ENCODE peak calls at places on chromosomes 12 and 14, in nine cellular contexts. B is fibroblast of the aortic adventitia, N is left ventricle myocardium inferior, P is colonic mucosa, M is cardiac muscle cell, W is endothelial cell, F is brain microvascular endothelial cell, D is IMR-90, U is fibroblast of mammary gland. E is an unnamed sample.

GRCh38 chr14:99755629-99756603 is 37.3 kb upstream of the EML1 start:
- DNase-seq in F (peak; percentile 94), P (peak; percentile 64), D (peak; percentile 95), U (peak; percentile 96), W (no peak), N (peak; percentile 82), M (no peak), B (peak; percentile 90), E (peak; percentile 80)

GRCh38 chr14:76091036-76091435 is 60.7 kb upstream of the GPATCH2L start:
- DNase-seq in U (peak; percentile 36), F (no peak), P (no peak), D (no peak), N (peak; percentile 65), B (peak; percentile 18), W (peak; percentile 22), M (no peak), E (no peak)

GRCh38 chr14:91008759-91009409 is 51.6 kb downstream of the RPS6KA5 start:
- DNase-seq in W (no peak), U (peak; percentile 2), D (no peak), B (peak; percentile 14), M (no peak), F (no peak), P (peak; percentile 33), N (no peak), E (no peak)

GRCh38 chr12:63068857-63069442 is 82.1 kb downstream of the AVPR1A start:
- DNase-seq in U (peak; percentile 72), M (peak; percentile 55), F (peak; percentile 75), N (no peak), P (no peak), D (peak; percentile 75), B (peak; percentile 87), W (peak; percentile 23), E (peak; percentile 37)

GRCh38 chr12:71854594-71854993 is 15.0 kb downstream of the TBC1D15 start:
- DNase-seq in N (no peak), U (no peak), P (no peak), W (no peak), M (no peak), B (no peak), D (no peak), F (no peak), E (no peak)

GRCh38 chr12:15584366-15585041 is 204.7 kb downstream of the EPS8 start:
- DNase-seq in U (peak; percentile 83), D (peak; percentile 83), F (no peak), W (no peak), B (peak; percentile 91), P (peak; percentile 53), N (no peak), M (peak; percentile 64), E (peak; percentile 69)

GRCh38 chr12:90974286-90974685 is 19.3 kb upstream of the CCER1 start:
- DNase-seq in M (no peak), N (no peak), P (no peak), F (peak; percentile 27), D (peak; percentile 72), U (peak; percentile 54), B (peak; percentile 31), W (no peak), E (no peak)

GRCh38 chr12:52058631-52059324 is 7.5 kb downstream of the NR4A1 start:
- DNase-seq in D (peak; percentile 54), M (no peak), F (no peak), U (no peak), P (no peak), W (no peak), B (peak; percentile 53), N (no peak), E (no peak)

GRCh38 chr12:5000658-5001390 is 42.9 kb upstream of the KCNA5 start:
- DNase-seq in U (no peak), P (no peak), N (no peak), B (no peak), F (no peak), M (no peak), W (no peak), D (no peak), E (no peak)

GRCh38 chr12:4997939-4998338 is 45.7 kb upstream of the KCNA5 start:
- DNase-seq in F (peak; percentile 88), W (no peak), D (peak; percentile 83), P (no peak), U (peak; percentile 95), N (no peak), M (no peak), B (peak; percentile 94), E (peak; percentile 49)

GRCh38 chr12:5000204-5000603 is 43.5 kb upstream of the KCNA5 start:
- DNase-seq in N (no peak), W (no peak), M (no peak), P (no peak), F (no peak), B (no peak), U (no peak), D (no peak), E (no peak)

GRCh38 chr12:5003025-5003666 is 40.5 kb upstream of the KCNA5 start:
- DNase-seq in B (peak; percentile 66), D (peak; percentile 50), M (peak; percentile 86), U (peak; percentile 59), P (peak; percentile 50), F (peak; percentile 53), W (peak; percentile 78), N (peak; percentile 54), E (no peak)
- TF ChIP-seq CTCF in B (peak; percentile 100), D (peak; percentile 95), M (peak; percentile 99), U (peak; percentile 100), P (peak; percentile 89), F (peak; percentile 100), W (peak; percentile 87), N (peak; percentile 94), E (no peak)

GRCh38 chr12:57522887-57523705 is 472 bp downstream of the MBD6 start:
- DNase-seq in M (peak; percentile 73), U (no peak), D (peak; percentile 49), W (peak; percentile 49), P (peak; percentile 65), F (peak; percentile 14), B (peak; percentile 58), N (peak; percentile 67), E (no peak)

GRCh38 chr12:57524814-57525614 is 2.4 kb downstream of the MBD6 start:
- DNase-seq in D (no peak), M (no peak), P (peak; percentile 50), F (no peak), B (no peak), U (no peak), W (no peak), N (no peak), E (no peak)

GRCh38 chr12:57525615-57526383 is 3.2 kb downstream of the MBD6 start:
- DNase-seq in W (no peak), P (no peak), U (no peak), F (no peak), N (no peak), D (no peak), M (no peak), B (no peak), E (no peak)

GRCh38 chr12:57522019-57522886 is at the start of gene MBD6:
- DNase-seq in U (peak; percentile 90), D (peak; percentile 91), N (peak; percentile 94), B (peak; percentile 95), F (peak; percentile 83), M (peak; percentile 95), P (peak; percentile 92), W (peak; percentile 93), E (peak; percentile 93)

GRCh38 chr12:57523706-57524614 is 1.3 kb downstream of the MBD6 start:
- DNase-seq in B (peak; percentile 32), W (no peak), F (no peak), M (no peak), P (no peak), N (no peak), D (no peak), U (no peak), E (no peak)
- TF ChIP-seq CTCF in B (no peak), W (no peak), F (no peak), M (no peak), P (no peak), N (no peak), D (no peak), U (no peak), E (no peak)

GRCh38 chr14:68364823-68365222 is 428.0 kb downstream of the ZFP36L1 start:
- DNase-seq in B (no peak), D (no peak), F (no peak), P (no peak), N (no peak), M (no peak), U (no peak), W (no peak), E (no peak)

GRCh38 chr14:68363841-68364711 is 428.8 kb downstream of the ZFP36L1 start:
- DNase-seq in U (no peak), N (peak; percentile 47), F (peak; percentile 90), P (no peak), W (peak; percentile 73), B (no peak), D (peak; percentile 62), M (peak; percentile 69), E (no peak)

GRCh38 chr14:68362841-68363240 is 430.0 kb downstream of the ZFP36L1 start:
- DNase-seq in W (no peak), D (no peak), N (no peak), M (no peak), U (no peak), P (no peak), F (no peak), B (no peak), E (no peak)

GRCh38 chr14:68365228-68365627 is 427.6 kb downstream of the ZFP36L1 start:
- DNase-seq in B (peak; percentile 85), M (no peak), W (no peak), N (no peak), D (peak; percentile 82), F (peak; percentile 77), P (no peak), U (peak; percentile 70), E (no peak)

DNA sequence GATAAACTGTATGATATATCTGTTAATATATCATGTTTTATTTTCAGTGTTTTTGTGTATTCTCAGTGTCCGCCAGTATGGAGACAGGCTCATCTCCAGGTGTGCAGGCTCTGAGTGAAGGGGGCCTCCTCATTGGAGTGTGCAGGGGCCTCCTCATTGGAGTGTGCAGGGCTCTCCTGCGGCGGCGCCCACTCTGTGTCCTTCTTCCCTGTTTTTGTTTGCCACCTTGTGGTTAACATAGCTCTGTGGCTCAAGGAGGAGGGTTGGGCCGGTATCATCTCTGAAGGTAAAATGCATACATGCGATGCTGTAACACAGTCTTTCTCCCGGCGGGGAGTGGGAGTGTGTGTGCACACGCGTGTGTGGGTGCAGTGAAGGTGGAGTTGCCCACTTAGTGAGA is 429.5 kb downstream of the ZFP36L1 start:
- DNase-seq in M (peak; percentile 24), P (no peak), B (no peak), U (no peak), D (no peak), W (peak; percentile 37), N (no peak), F (no peak), E (no peak)
- TF ChIP-seq CTCF in M (no peak), P (no peak), B (no peak), U (no peak), D (no peak), W (peak; percentile 17), N (no peak), F (peak; percentile 34), E (no peak)

GRCh38 chr12:78585132-78585531 is 279.4 kb upstream of the SYT1 start:
- DNase-seq in W (no peak), N (no peak), B (no peak), D (no peak), F (no peak), M (no peak), P (no peak), U (no peak), E (no peak)

GRCh38 chr12:78580296-78580695 is 284.3 kb upstream of the SYT1 start:
- DNase-seq in P (no peak), N (no peak), W (no peak), F (no peak), D (no peak), M (no peak), U (no peak), B (no peak), E (no peak)

GRCh38 chr12:78586790-78587189 is 277.8 kb upstream of the SYT1 start:
- DNase-seq in D (no peak), M (no peak), W (no peak), B (no peak), U (no peak), N (no peak), F (no peak), P (no peak), E (no peak)

DNA sequence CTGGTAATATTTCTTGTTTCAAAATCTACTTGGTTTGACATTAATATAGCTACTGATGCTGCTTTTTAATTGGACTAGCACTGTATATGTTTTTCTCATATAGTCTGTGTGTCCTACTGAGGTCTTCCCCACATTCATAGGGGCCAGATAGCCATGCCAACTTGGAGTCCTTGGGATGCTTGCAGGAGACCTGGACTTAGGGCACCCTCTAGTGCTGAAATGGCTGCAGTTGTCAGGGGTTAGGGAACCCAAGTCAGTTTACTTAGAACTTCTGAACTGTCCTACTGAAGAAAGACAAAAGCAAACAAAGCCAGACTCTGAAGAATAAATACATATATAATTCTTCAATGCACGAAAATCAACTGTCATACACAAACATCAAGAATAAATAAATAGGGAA is 279.9 kb upstream of the SYT1 start:
- DNase-seq in P (no peak), B (peak; percentile 8), F (no peak), N (no peak), M (no peak), W (peak; percentile 47), D (peak; percentile 6), U (peak; percentile 45), E (no peak)
- TF ChIP-seq CTCF in P (no peak), B (peak; percentile 16), F (peak; percentile 57), N (no peak), M (peak; percentile 21), W (peak; percentile 25), D (peak; percentile 13), U (peak; percentile 40), E (peak; percentile 9)

E was measured in AG09319.